ENCODE peak calls at places on chromosomes 12 and 14, in four cellular contexts. One of them, this sample, is unnamed.

GRCh38 chr12:84637926-84638325 is 274.7 kb downstream of the SLC6A15 start:
- DNase-seq in HepG2: no peak
- DNase-seq in HEK293T: no peak
- DNase-seq in WTC11: no peak
- DNase-seq in this sample: no peak

GRCh38 chr14:73777420-73777819 is 63.2 kb upstream of the PNMA1 start:
- DNase-seq in HEK293T: no peak
- DNase-seq in WTC11: no peak
- DNase-seq in HepG2: no peak
- DNase-seq in this sample: no peak

GRCh38 chr12:45435945-45436710 is 220.2 kb downstream of the ANO6 start:
- DNase-seq in WTC11: no peak
- DNase-seq in HepG2: no peak
- DNase-seq in HEK293T: no peak
- DNase-seq in this sample: no peak

GRCh38 chr12:67650528-67651379 is 2.2 kb downstream of the DYRK2 start:
- DNase-seq in HEK293T: peak; percentile 12
- DNase-seq in HepG2: no peak
- DNase-seq in WTC11: no peak
- DNase-seq in this sample: no peak

GRCh38 chr12:64633940-64634337 is 23.6 kb downstream of the RASSF3 start:
- DNase-seq in HEK293T: no peak
- DNase-seq in HepG2: peak; percentile 88
- DNase-seq in WTC11: no peak
- DNase-seq in this sample: no peak

GRCh38 chr12:63138484-63138883 is 12.5 kb downstream of the AVPR1A start:
- DNase-seq in WTC11: no peak
- DNase-seq in HEK293T: no peak
- DNase-seq in HepG2: no peak
- DNase-seq in this sample: no peak

GRCh38 chr12:18747960-18748359 is 10.0 kb downstream of the CAPZA3 start:
- DNase-seq in HepG2: no peak
- DNase-seq in HEK293T: no peak
- DNase-seq in WTC11: no peak
- DNase-seq in this sample: no peak

GRCh38 chr12:130405332-130405731 is 67.6 kb downstream of the PIWIL1 start:
- DNase-seq in HepG2: no peak
- DNase-seq in WTC11: no peak
- DNase-seq in HEK293T: no peak
- DNase-seq in this sample: no peak

GRCh38 chr14:40362856-40363255 is 930.6 kb upstream of the FBXO33 start:
- DNase-seq in HepG2: no peak
- DNase-seq in HEK293T: no peak
- DNase-seq in WTC11: no peak
- DNase-seq in this sample: no peak

GRCh38 chr14:40271480-40271879 is 839.2 kb upstream of the FBXO33 start:
- DNase-seq in HepG2: no peak
- DNase-seq in WTC11: no peak
- DNase-seq in HEK293T: no peak
- DNase-seq in this sample: no peak

GRCh38 chr14:64045091-64045490 is 192.3 kb downstream of the SYNE2 start:
- DNase-seq in HepG2: no peak
- DNase-seq in HEK293T: no peak
- DNase-seq in WTC11: no peak
- DNase-seq in this sample: no peak

GRCh38 chr12:105928436-105928835 is 210.3 kb downstream of the NUAK1 start:
- DNase-seq in HEK293T: no peak
- DNase-seq in WTC11: no peak
- DNase-seq in HepG2: no peak
- DNase-seq in this sample: no peak

GRCh38 chr12:52473738-52474137 is at the start of gene KRT6C:
- DNase-seq in HEK293T: no peak
- DNase-seq in WTC11: no peak
- DNase-seq in HepG2: no peak
- DNase-seq in this sample: no peak

GRCh38 chr12:87216436-87216835 is 812.8 kb downstream of the C12orf50 start:
- DNase-seq in HepG2: no peak
- DNase-seq in HEK293T: no peak
- DNase-seq in WTC11: no peak
- DNase-seq in this sample: no peak

GRCh38 chr12:23640754-23641153 is 308.7 kb downstream of the SOX5 start:
- DNase-seq in HEK293T: no peak
- DNase-seq in WTC11: peak; percentile 11
- DNase-seq in HepG2: no peak
- DNase-seq in this sample: no peak

GRCh38 chr14:51607677-51608076 is 44.0 kb upstream of the FRMD6 start:
- DNase-seq in WTC11: no peak
- DNase-seq in HEK293T: no peak
- DNase-seq in HepG2: no peak
- DNase-seq in this sample: no peak

GRCh38 chr12:112381421-112381897 is 772 bp downstream of the HECTD4 start:
- DNase-seq in HEK293T: peak; percentile 45
- DNase-seq in HepG2: no peak
- DNase-seq in WTC11: no peak
- DNase-seq in this sample: no peak

GRCh38 chr12:110590059-110590458 is 6.9 kb upstream of the PPTC7 start:
- DNase-seq in HEK293T: no peak
- DNase-seq in HepG2: no peak
- DNase-seq in WTC11: no peak
- DNase-seq in this sample: no peak

GRCh38 chr14:53539489-53540126 is 386.5 kb upstream of the DDHD1 start:
- DNase-seq in HEK293T: peak; percentile 66
- DNase-seq in WTC11: peak; percentile 90
- DNase-seq in HepG2: peak; percentile 73
- DNase-seq in this sample: peak; percentile 24

GRCh38 chr12:115452751-115453281 is 768.8 kb upstream of the TBX3 start:
- DNase-seq in HEK293T: no peak
- DNase-seq in HepG2: no peak
- DNase-seq in WTC11: peak; percentile 48
- DNase-seq in this sample: no peak

GRCh38 chr14:100838493-100839440 is 12.8 kb downstream of the MEG3 start:
- DNase-seq in WTC11: no peak
- DNase-seq in HEK293T: no peak
- DNase-seq in HepG2: no peak
- DNase-seq in this sample: no peak

GRCh38 chr12:124875803-124876132 is 12.1 kb upstream of the SCARB1 start:
- DNase-seq in HEK293T: no peak
- DNase-seq in HepG2: no peak
- DNase-seq in WTC11: no peak
- DNase-seq in this sample: no peak

GRCh38 chr12:76375470-76375869 is 27.3 kb upstream of the BBS10 start:
- DNase-seq in HEK293T: no peak
- DNase-seq in HepG2: peak; percentile 5
- DNase-seq in WTC11: no peak
- DNase-seq in this sample: no peak

GRCh38 chr14:101914083-101914482 is 50.3 kb upstream of the DYNC1H1 start:
- DNase-seq in HepG2: no peak
- DNase-seq in HEK293T: no peak
- DNase-seq in WTC11: no peak
- DNase-seq in this sample: no peak

GRCh38 chr12:6207254-6207942 is 7.2 kb downstream of the CD9 start:
- DNase-seq in WTC11: no peak
- DNase-seq in HEK293T: no peak
- DNase-seq in HepG2: no peak
- DNase-seq in this sample: no peak

GRCh38 chr14:57848353-57848752 is 17.5 kb downstream of the SLC35F4 start:
- DNase-seq in HEK293T: no peak
- DNase-seq in HepG2: no peak
- DNase-seq in WTC11: no peak
- DNase-seq in this sample: no peak

GRCh38 chr12:105051981-105052380 is 32.3 kb downstream of the ALDH1L2 start:
- DNase-seq in HepG2: no peak
- DNase-seq in HEK293T: no peak
- DNase-seq in WTC11: no peak
- DNase-seq in this sample: no peak

GRCh38 chr14:64089920-64090319 is 204.3 kb downstream of the ESR2 start:
- DNase-seq in WTC11: peak; percentile 25
- DNase-seq in HEK293T: no peak
- DNase-seq in HepG2: no peak
- DNase-seq in this sample: no peak

GRCh38 chr14:105489607-105490317 is 1.3 kb upstream of the TEDC1 start:
- DNase-seq in WTC11: peak; percentile 85
- DNase-seq in HEK293T: peak; percentile 73
- DNase-seq in HepG2: peak; percentile 82
- DNase-seq in this sample: peak; percentile 64

GRCh38 chr12:45732250-45732649 is 2.7 kb downstream of the ARID2 start:
- DNase-seq in HepG2: no peak
- DNase-seq in WTC11: no peak
- DNase-seq in HEK293T: no peak
- DNase-seq in this sample: no peak

GRCh38 chr12:15188136-15188535 is 33.1 kb downstream of the RERG start:
- DNase-seq in WTC11: no peak
- DNase-seq in HepG2: no peak
- DNase-seq in HEK293T: no peak
- DNase-seq in this sample: no peak
- TF ChIP-seq ELF4 in WTC11: no peak
- TF ChIP-seq ELF4 in HepG2: no peak
- TF ChIP-seq ELF4 in HEK293T: no peak
- TF ChIP-seq ELF4 in this sample: no peak

DNA sequence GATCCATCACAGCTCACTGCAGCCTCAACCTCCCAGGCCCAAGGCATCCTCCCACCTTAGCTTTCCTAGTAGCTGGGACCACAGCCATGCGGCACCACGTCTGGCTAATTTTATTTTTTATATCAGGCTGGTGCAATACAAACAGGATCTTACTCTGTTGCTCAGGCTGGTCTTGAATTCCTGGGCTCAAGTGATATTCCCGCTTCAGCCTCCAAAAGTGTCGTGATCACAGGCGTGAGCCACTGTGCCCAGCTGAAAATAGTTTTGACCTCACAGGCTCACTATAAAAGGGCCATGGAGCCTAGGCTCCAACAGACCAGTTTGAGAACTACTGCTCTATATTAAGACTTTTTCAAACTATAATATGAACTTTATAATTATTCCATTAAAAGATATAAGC is 37.3 kb downstream of the SNX6 start:
- DNase-seq in HepG2: no peak
- DNase-seq in WTC11: no peak
- DNase-seq in HEK293T: no peak
- DNase-seq in this sample: no peak
- TF ChIP-seq ELF4 in HepG2: no peak
- TF ChIP-seq ELF4 in WTC11: no peak
- TF ChIP-seq ELF4 in HEK293T: no peak
- TF ChIP-seq ELF4 in this sample: no peak

GRCh38 chr12:120115692-120116442 is 686 bp downstream of the RAB35 start:
- DNase-seq in HepG2: peak; percentile 41
- DNase-seq in WTC11: peak; percentile 48
- DNase-seq in HEK293T: peak; percentile 67
- DNase-seq in this sample: no peak

GRCh38 chr12:120109570-120110267 is 6.8 kb downstream of the RAB35 start:
- DNase-seq in HEK293T: no peak
- DNase-seq in WTC11: no peak
- DNase-seq in HepG2: no peak
- DNase-seq in this sample: no peak

GRCh38 chr12:120115066-120115465 is 1.5 kb downstream of the RAB35 start:
- DNase-seq in WTC11: no peak
- DNase-seq in HepG2: no peak
- DNase-seq in HEK293T: no peak
- DNase-seq in this sample: no peak

GRCh38 chr12:120106151-120106550 is 10.4 kb downstream of the RAB35 start:
- DNase-seq in HepG2: no peak
- DNase-seq in WTC11: no peak
- DNase-seq in HEK293T: no peak
- DNase-seq in this sample: no peak

DNA sequence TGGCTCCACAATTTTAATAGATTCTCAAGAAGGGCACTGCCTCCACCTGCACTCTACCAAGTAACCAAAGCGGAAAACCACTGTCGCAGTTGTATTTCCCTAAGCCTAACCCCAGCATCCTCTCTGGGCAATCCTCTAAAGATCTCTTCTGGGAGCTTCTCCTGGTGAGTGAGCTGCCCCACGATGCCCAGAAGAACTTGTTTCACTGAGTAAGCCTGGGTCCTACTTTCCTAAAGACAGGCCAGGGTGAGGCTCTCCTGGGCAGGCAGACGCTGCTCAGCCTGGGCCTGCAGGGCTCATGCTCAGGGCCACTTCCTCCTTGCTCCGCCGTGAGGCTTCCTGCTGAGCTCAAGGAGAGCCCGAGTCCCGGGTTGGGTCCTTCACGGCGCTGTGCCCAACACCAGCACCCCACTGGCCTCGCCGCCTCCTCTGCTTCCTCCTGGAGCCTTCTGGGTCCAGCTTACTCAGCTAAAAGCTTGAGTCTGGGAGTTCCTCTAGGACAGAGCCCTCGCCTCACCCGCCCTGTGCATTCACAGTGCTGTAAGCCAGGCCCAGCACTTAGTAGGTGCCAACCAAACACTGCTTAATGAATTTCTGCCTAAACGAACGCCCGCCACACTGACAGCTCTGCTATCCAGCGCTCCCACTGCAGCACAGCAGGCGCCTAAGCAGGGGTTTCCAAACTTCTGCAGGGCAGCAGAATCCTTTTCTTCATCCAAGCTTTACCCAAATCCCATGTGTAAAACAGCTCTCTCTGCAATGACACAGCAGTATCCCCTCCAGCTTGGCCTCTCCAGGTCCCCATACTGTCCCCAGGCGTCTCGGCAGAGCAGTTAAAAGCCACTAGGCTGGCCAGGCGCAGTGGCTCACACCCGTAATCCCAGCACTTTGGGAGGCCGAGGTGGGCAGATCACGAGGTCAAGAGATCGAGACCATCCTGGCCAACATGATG is 5.7 kb downstream of the RAB35 start:
- DNase-seq in HEK293T: no peak
- DNase-seq in WTC11: peak; percentile 33
- DNase-seq in HepG2: no peak
- DNase-seq in this sample: no peak
- TF ChIP-seq ELF4 in HEK293T: no peak
- TF ChIP-seq ELF4 in WTC11: no peak
- TF ChIP-seq ELF4 in HepG2: no peak
- TF ChIP-seq ELF4 in this sample: no peak

DNA sequence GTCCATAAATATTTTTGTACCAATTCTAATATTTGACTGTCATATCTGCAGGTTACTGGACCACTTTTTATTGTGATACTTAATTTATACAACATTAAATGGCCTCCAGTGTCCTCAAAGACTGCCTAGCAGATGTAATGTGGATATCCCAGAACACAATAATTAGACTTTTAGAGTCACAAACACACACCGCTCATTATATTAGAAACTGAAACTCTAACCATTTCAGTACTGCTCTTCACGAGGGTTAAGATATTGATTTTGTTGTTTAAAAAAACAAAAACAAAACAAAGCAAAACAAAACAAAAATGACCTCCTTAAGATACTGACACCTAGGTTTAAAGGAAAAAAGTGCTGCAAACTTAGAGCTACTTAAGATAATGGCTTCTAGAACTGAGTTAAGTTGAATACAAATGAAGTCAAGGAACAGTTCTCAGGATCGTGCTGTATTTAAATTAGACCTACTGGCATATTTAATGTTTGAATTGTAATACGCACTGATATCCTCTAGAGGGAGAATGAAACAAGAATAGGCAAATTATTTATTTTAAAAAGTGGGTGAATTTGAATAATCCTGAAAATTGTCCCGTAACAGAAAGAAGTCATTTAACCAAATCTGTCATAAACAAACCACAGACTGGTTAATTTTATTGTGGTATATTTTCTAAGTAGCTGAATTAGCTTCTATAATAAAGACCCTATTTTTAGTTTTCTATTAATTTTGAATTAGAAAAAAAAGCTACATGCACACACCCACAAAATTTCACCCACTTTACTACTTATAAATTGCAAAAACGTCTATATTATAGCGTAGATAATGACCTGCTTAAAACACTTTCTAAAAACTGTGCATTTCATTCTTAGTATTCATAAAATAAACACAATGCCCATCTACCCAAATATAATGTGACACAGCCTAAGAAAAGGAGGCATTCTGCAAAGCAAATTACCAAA is 395.2 kb upstream of the DCN start:
- DNase-seq in HepG2: no peak
- DNase-seq in HEK293T: peak; percentile 10
- DNase-seq in WTC11: no peak
- DNase-seq in this sample: no peak
- TF ChIP-seq ELF4 in HepG2: no peak
- TF ChIP-seq ELF4 in HEK293T: no peak
- TF ChIP-seq ELF4 in WTC11: no peak
- TF ChIP-seq ELF4 in this sample: no peak